ENCODE peak calls at places on chromosome 14, in seven cellular contexts. K is GM12878; Y is OCI-LY7; C is mesendoderm; E is naive thymus-derived CD4-positive, alpha-beta T cell; R is breast epithelium; F is GM23248. S is an unnamed sample. For H3K4me1, the result is how much of the 10 kb centered on the place peaks cover.

GRCh38 chr14:91185721-91186120 is 58.8 kb downstream of the GPR68 start:
- DNase-seq in E (no peak), Y (no peak), C (no peak), K (no peak), F (peak), R (no peak), S (no peak)

GRCh38 chr14:106268013-106268727 is 741.8 kb downstream of the TMEM121 start:
- DNase-seq in E (peak), C (no peak), Y (peak), R (no peak), F (no peak), K (no peak), S (no peak)

GRCh38 chr14:45135181-45135580 is 549 bp upstream of the FANCM start:
- DNase-seq in K (no peak), F (peak), Y (peak), C (peak), E (no peak), R (no peak), S (no peak)

GRCh38 chr14:23146423-23146910 is 27.4 kb upstream of the CEBPE start:
- DNase-seq in C (peak), F (no peak), R (no peak), K (no peak), Y (no peak), E (no peak), S (no peak)

GRCh38 chr14:21894003-21894897 is 220.6 kb upstream of the OR4E1 start:
- DNase-seq in K (no peak), Y (peak), E (peak), F (no peak), C (peak), R (peak), S (no peak)

GRCh38 chr14:72515779-72516770 is 377.8 kb downstream of the DPF3 start:
- DNase-seq in K (no peak), C (peak), E (no peak), Y (no peak), F (peak), R (no peak), S (no peak)

GRCh38 chr14:81208489-81208888 is 12.3 kb downstream of the GTF2A1 start:
- DNase-seq in E (no peak), C (no peak), R (no peak), Y (no peak), K (no peak), F (no peak), S (no peak)

GRCh38 chr14:77133718-77134338 is 7.8 kb downstream of the ZDHHC22 start:
- DNase-seq in E (peak), R (peak), Y (peak), K (no peak), C (peak), F (peak), S (no peak)

GRCh38 chr14:82488473-82488872 is 954.8 kb upstream of the SEL1L start:
- DNase-seq in C (no peak), R (no peak), Y (no peak), F (no peak), E (no peak), K (no peak), S (no peak)

GRCh38 chr14:84273181-84273580 is 1256.8 kb upstream of the FLRT2 start:
- DNase-seq in R (no peak), Y (no peak), F (no peak), K (no peak), E (no peak), C (no peak), S (no peak)

GRCh38 chr14:24959791-24960331 is 90.1 kb downstream of the STXBP6 start:
- DNase-seq in E (no peak), F (no peak), R (no peak), K (no peak), Y (no peak), C (no peak), S (no peak)

GRCh38 chr14:56694609-56695008 is 115.0 kb downstream of the TMEM260 start:
- DNase-seq in Y (no peak), E (no peak), R (no peak), C (no peak), K (no peak), F (no peak), S (no peak)

GRCh38 chr14:61992139-61992538 is 229.9 kb downstream of the SNAPC1 start:
- DNase-seq in C (no peak), K (no peak), R (no peak), F (no peak), Y (no peak), E (no peak), S (no peak)

GRCh38 chr14:39704581-39704980 is 272.3 kb upstream of the FBXO33 start:
- DNase-seq in F (no peak), C (no peak), R (no peak), E (no peak), K (no peak), Y (peak), S (no peak)

DNA sequence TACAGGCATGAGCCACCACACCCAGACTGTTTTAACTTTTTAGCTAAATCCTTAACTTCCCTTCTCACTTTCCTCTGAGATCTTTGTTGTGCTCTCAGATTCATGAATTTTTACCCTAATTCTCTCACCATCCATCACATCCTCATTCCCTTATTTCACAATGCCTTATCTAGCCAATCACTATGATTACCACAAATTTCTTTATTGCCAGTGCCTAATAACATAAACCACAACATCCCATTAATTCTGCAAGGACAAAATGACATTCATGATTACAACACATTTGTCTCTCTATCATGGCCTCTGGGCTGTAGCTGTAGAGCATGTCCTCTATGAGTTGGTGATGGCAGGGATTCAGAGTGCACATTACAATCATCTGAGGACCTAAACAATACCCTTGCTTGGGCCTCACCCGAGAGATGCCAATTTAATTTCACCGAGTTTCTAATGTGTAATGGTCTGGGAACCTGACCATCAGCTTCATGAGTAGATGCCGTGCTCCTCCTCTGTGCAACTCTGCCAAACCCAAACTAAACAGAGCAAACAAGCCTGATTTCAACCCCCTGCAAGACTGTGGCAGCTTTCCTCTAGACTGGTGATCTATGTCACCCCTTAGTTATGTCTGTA is 99.3 kb downstream of the SPTSSA start:
- DNase-seq in R (no peak), C (no peak), E (no peak), K (no peak), Y (no peak), F (peak), S (no peak)
- H3K4me1 ChIP-seq in R (under half), C (under half), E (under half), K (under half), Y (under half), F (under half), S (under half)

GRCh38 chr14:89011727-89012271 is 187.3 kb downstream of the TTC8 start:
- DNase-seq in R (no peak), Y (no peak), K (no peak), C (peak), E (no peak), F (no peak), S (no peak)
- H3K4me3 ChIP-seq in R (no peak), Y (no peak), K (no peak), C (no peak), E (no peak), F (no peak), S (no peak)

GRCh38 chr14:35696119-35696518 is 113.0 kb downstream of the RALGAPA1 start:
- DNase-seq in K (no peak), R (no peak), Y (no peak), C (no peak), E (no peak), F (no peak), S (no peak)
- H3K4me1 ChIP-seq in K (under half), R (under half), Y (under half), C (under half), E (under half), F (under half), S (under half)

GRCh38 chr14:74425525-74426201 is 347 bp downstream of the SYNDIG1L start:
- DNase-seq in C (peak), F (peak), K (no peak), E (peak), Y (no peak), R (no peak), S (no peak)
- H3K4me3 ChIP-seq in C (no peak), F (no peak), K (no peak), E (no peak), Y (no peak), R (no peak), S (peak)

GRCh38 chr14:74594021-74594420 is 18.0 kb downstream of the LTBP2 start:
- DNase-seq in Y (no peak), F (no peak), K (no peak), R (no peak), E (no peak), C (no peak), S (no peak)
- H3K4me1 ChIP-seq in Y (under half), F (half or more), K (under half), R (under half), E (under half), C (under half), S (half or more)

GRCh38 chr14:94945615-94946014 is 175.7 kb upstream of the GSC start:
- DNase-seq in K (no peak), F (no peak), Y (no peak), C (no peak), E (no peak), R (no peak), S (no peak)
- H3K4me3 ChIP-seq in K (no peak), F (no peak), Y (no peak), C (no peak), E (no peak), R (no peak), S (no peak)